ENCODE peak calls at places on chromosomes 2 and 18, in five cellular contexts. C is astrocyte; U is kidney; Y is CD8-positive, alpha-beta T cell; T is neural progenitor cell. S is an unnamed sample.

GRCh38 chr18:79785831-79786230 is 11.9 kb upstream of the KCNG2 start:
- DNase-seq in C (no peak), U (peak), Y (no peak), T (no peak), S (no peak)

GRCh38 chr2:36695746-36696415 is 626 bp upstream of the VIT start:
- DNase-seq in C (peak), U (no peak), Y (no peak), T (no peak), S (peak)

GRCh38 chr2:96264656-96265348 is 995 bp downstream of the TMEM127 start:
- DNase-seq in C (peak), U (peak), Y (peak), T (peak), S (peak)

GRCh38 chr2:239339726-239340654 is 60.8 kb downstream of the HDAC4 start:
- DNase-seq in C (no peak), U (no peak), Y (no peak), T (no peak), S (no peak)

GRCh38 chr2:38148501-38148900 is 72.5 kb upstream of the CYP1B1 start:
- DNase-seq in C (no peak), U (no peak), Y (no peak), T (no peak), S (peak)

GRCh38 chr2:172510083-172510482 is 45.8 kb upstream of the PDK1 start:
- DNase-seq in C (no peak), U (no peak), Y (no peak), T (no peak), S (no peak)

GRCh38 chr2:119283873-119284331 is 60.3 kb downstream of the STEAP3 start:
- DNase-seq in C (peak), U (peak), Y (no peak), T (no peak), S (peak)

GRCh38 chr2:163667064-163667887 is 68.5 kb downstream of the FIGN start:
- DNase-seq in C (peak), U (no peak), Y (no peak), T (no peak), S (peak)

GRCh38 chr2:221929259-221929658 is 357.2 kb upstream of the EPHA4 start:
- DNase-seq in C (no peak), U (no peak), Y (no peak), T (no peak), S (no peak)

GRCh38 chr2:191215205-191215604 is 30.0 kb upstream of the MYO1B start:
- DNase-seq in C (no peak), U (no peak), Y (no peak), T (no peak), S (no peak)

GRCh38 chr18:29979884-29980283 is 1062.7 kb downstream of the DSC3 start:
- DNase-seq in C (no peak), U (no peak), Y (no peak), T (peak), S (no peak)

GRCh38 chr18:75376004-75376403 is 51.5 kb downstream of the SMIM21 start:
- DNase-seq in C (no peak), U (no peak), Y (no peak), T (no peak), S (no peak)

GRCh38 chr2:128026422-128027277 is 1.2 kb downstream of the SAP130 start:
- DNase-seq in C (peak), U (no peak), Y (no peak), T (no peak), S (peak)

GRCh38 chr2:1318366-1319009 is 94.8 kb upstream of the TPO start:
- DNase-seq in C (no peak), U (peak), Y (no peak), T (no peak), S (no peak)

GRCh38 chr2:104337869-104338268 is 516.0 kb upstream of the POU3F3 start:
- DNase-seq in C (no peak), U (no peak), Y (no peak), T (no peak), S (no peak)

GRCh38 chr2:180695570-180695969 is 284.8 kb upstream of the UBE2E3 start:
- DNase-seq in C (no peak), U (no peak), Y (no peak), T (no peak), S (no peak)
- H3K4me3 ChIP-seq in C (no peak), U (peak), Y (no peak), T (no peak), S (peak)

GRCh38 chr18:48952287-48953095 is 1.7 kb upstream of the SMAD7 start:
- DNase-seq in C (peak), U (peak), Y (peak), T (peak), S (peak)

GRCh38 chr18:48953096-48953706 is 2.4 kb upstream of the SMAD7 start:
- DNase-seq in C (no peak), U (no peak), Y (no peak), T (no peak), S (no peak)

GRCh38 chr18:48950536-48951447 is at the start of gene SMAD7:
- DNase-seq in C (no peak), U (peak), Y (no peak), T (no peak), S (no peak)

GRCh38 chr18:48949606-48950535 is 894 bp downstream of the SMAD7 start:
- DNase-seq in C (no peak), U (peak), Y (peak), T (peak), S (no peak)

GRCh38 chr18:48951448-48952286 is 902 bp upstream of the SMAD7 start:
- DNase-seq in C (peak), U (peak), Y (peak), T (peak), S (peak)
- TF ChIP-seq CTCF in C (no peak), U (no peak), Y (no peak), T (peak), S (no peak)

GRCh38 chr2:150467641-150467963 is 19.9 kb downstream of the RND3 start:
- DNase-seq in C (no peak), U (no peak), Y (no peak), T (no peak), S (no peak)

GRCh38 chr2:150464270-150464669 is 23.2 kb downstream of the RND3 start:
- DNase-seq in C (no peak), U (no peak), Y (no peak), T (no peak), S (no peak)

GRCh38 chr2:150468350-150468960 is 19.0 kb downstream of the RND3 start:
- DNase-seq in C (no peak), U (no peak), Y (no peak), T (no peak), S (peak)

GRCh38 chr2:150466770-150467640 is 20.5 kb downstream of the RND3 start:
- DNase-seq in C (peak), U (no peak), Y (no peak), T (no peak), S (peak)

GRCh38 chr2:150465703-150466569 is 21.5 kb downstream of the RND3 start:
- DNase-seq in C (no peak), U (no peak), Y (no peak), T (no peak), S (peak)
- H3K4me3 ChIP-seq in C (no peak), U (no peak), Y (no peak), T (no peak), S (no peak)

GRCh38 chr2:129061079-129061785 is 742.6 kb upstream of the HS6ST1 start:
- DNase-seq in C (peak), U (no peak), Y (no peak), T (no peak), S (peak)
- TF ChIP-seq CTCF in C (no peak), U (no peak), Y (no peak), T (no peak), S (no peak)

GRCh38 chr2:11553661-11554429 is 20.0 kb downstream of the GREB1 start:
- DNase-seq in C (peak), U (no peak), Y (no peak), T (peak), S (peak)
- H3K4me3 ChIP-seq in C (no peak), U (no peak), Y (no peak), T (no peak), S (no peak)

S was measured in AG10803.